ENCODE peak calls at places on chromosomes 1 and 21, in four cellular contexts. J is DND-41, L is mesenchymal stem cell, Z is PC-9. S is an unnamed sample.

GRCh38 chr1:198741744-198742143 is 102.9 kb downstream of the PTPRC start:
- DNase-seq in J (no peak), L (no peak), Z (no peak), S (no peak)

GRCh38 chr21:14284439-14284838 is 68.5 kb downstream of the RBM11 start:
- DNase-seq in J (no peak), L (no peak), Z (no peak), S (no peak)

GRCh38 chr1:235225299-235225698 is 64.2 kb upstream of the RBM34 start:
- DNase-seq in J (no peak), L (no peak), Z (no peak), S (no peak)

GRCh38 chr1:214636436-214636835 is 33.4 kb downstream of the CENPF start:
- DNase-seq in J (no peak), L (no peak), Z (no peak), S (no peak)

GRCh38 chr1:167683641-167684502 is 37.9 kb upstream of the MPZL1 start:
- DNase-seq in J (no peak), L (peak; percentile 61), Z (no peak), S (no peak)

GRCh38 chr1:200429221-200429751 is 19.4 kb upstream of the ZNF281 start:
- DNase-seq in J (no peak), L (peak; percentile 69), Z (no peak), S (no peak)

GRCh38 chr1:224623743-224624333 is 7.7 kb downstream of the CNIH3 start:
- DNase-seq in J (peak; percentile 92), L (peak; percentile 98), Z (peak; percentile 48), S (peak; percentile 51)

GRCh38 chr1:2345297-2346075 is 45.9 kb downstream of the MORN1 start:
- DNase-seq in J (no peak), L (no peak), Z (no peak), S (no peak)

GRCh38 chr1:101241485-101242225 is 4.8 kb downstream of the S1PR1 start:
- DNase-seq in J (no peak), L (no peak), Z (no peak), S (no peak)

GRCh38 chr1:210074904-210075303 is 136.9 kb downstream of the SYT14 start:
- DNase-seq in J (no peak), L (no peak), Z (no peak), S (no peak)

GRCh38 chr1:160862151-160863061 is at the start of gene CD244:
- DNase-seq in J (peak; percentile 64), L (no peak), Z (peak; percentile 40), S (no peak)

GRCh38 chr1:111789666-111790316 is 34.1 kb downstream of the DDX20 start:
- DNase-seq in J (no peak), L (peak; percentile 15), Z (no peak), S (no peak)

GRCh38 chr1:169878498-169878897 is 15.2 kb downstream of the SCYL3 start:
- DNase-seq in J (no peak), L (peak; percentile 54), Z (no peak), S (no peak)

GRCh38 chr1:26758358-26758757 is 29.4 kb upstream of the PIGV start:
- DNase-seq in J (no peak), L (no peak), Z (no peak), S (no peak)

GRCh38 chr1:169146536-169147214 is 40.2 kb downstream of the ATP1B1 start:
- DNase-seq in J (no peak), L (no peak), Z (no peak), S (no peak)

GRCh38 chr1:240539031-240539430 is 72.9 kb downstream of the GREM2 start:
- DNase-seq in J (no peak), L (no peak), Z (no peak), S (no peak)

GRCh38 chr1:208043690-208044089 is 132.8 kb upstream of the CD34 start:
- DNase-seq in J (no peak), L (no peak), Z (no peak), S (no peak)

GRCh38 chr21:35204850-35205564 is 155.9 kb upstream of the RUNX1 start:
- DNase-seq in J (peak; percentile 38), L (no peak), Z (no peak), S (peak; percentile 96)

GRCh38 chr1:235898126-235898525 is 31.4 kb upstream of the LYST start:
- DNase-seq in J (no peak), L (peak; percentile 38), Z (no peak), S (no peak)

GRCh38 chr1:8197493-8198282 is 120.2 kb upstream of the SLC45A1 start:
- DNase-seq in J (no peak), L (peak; percentile 75), Z (peak; percentile 85), S (peak; percentile 94)

GRCh38 chr1:38209986-38210385 is 163.4 kb upstream of the POU3F1 start:
- DNase-seq in J (no peak), L (no peak), Z (no peak), S (no peak)

GRCh38 chr1:233085566-233085965 is 135.2 kb downstream of the NTPCR start:
- DNase-seq in J (no peak), L (no peak), Z (peak; percentile 69), S (no peak)

GRCh38 chr1:228268891-228269285 is 61.0 kb downstream of the OBSCN start:
- DNase-seq in J (no peak), L (no peak), Z (no peak), S (no peak)

GRCh38 chr1:179816196-179816960 is 61.2 kb downstream of the TOR1AIP2 start:
- DNase-seq in J (no peak), L (no peak), Z (no peak), S (peak; percentile 88)

GRCh38 chr1:177959793-177960515 is 9.9 kb downstream of the SEC16B start:
- DNase-seq in J (no peak), L (peak; percentile 36), Z (no peak), S (peak; percentile 26)

GRCh38 chr1:207847116-207847515 is 63.8 kb downstream of the CD34 start:
- DNase-seq in J (no peak), L (no peak), Z (no peak), S (peak; percentile 56)

GRCh38 chr1:184791199-184791935 is 36.7 kb upstream of the EDEM3 start:
- DNase-seq in J (no peak), L (peak; percentile 66), Z (no peak), S (peak; percentile 17)

GRCh38 chr1:53552146-53552940 is 93.1 kb downstream of the DMRTB1 start:
- DNase-seq in J (no peak), L (no peak), Z (no peak), S (no peak)

GRCh38 chr21:15094706-15095105 is 29.9 kb upstream of the NRIP1 start:
- DNase-seq in J (no peak), L (no peak), Z (no peak), S (no peak)

GRCh38 chr21:44919913-44920693 is 596 bp downstream of the ITGB2 start:
- DNase-seq in J (peak; percentile 47), L (no peak), Z (no peak), S (no peak)
- H3K4me3 ChIP-seq in J (peak overlapping the region; percentile 95), L (no peak overlapping the region), Z (no peak overlapping the region), S (no peak overlapping the region)

GRCh38 chr1:204692852-204693356 is 7.4 kb upstream of the LRRN2 start:
- DNase-seq in J (no peak), L (no peak), Z (no peak), S (no peak)

GRCh38 chr1:204697893-204698292 is 12.4 kb upstream of the LRRN2 start:
- DNase-seq in J (no peak), L (no peak), Z (no peak), S (no peak)

GRCh38 chr1:204695692-204696091 is 10.2 kb upstream of the LRRN2 start:
- DNase-seq in J (no peak), L (no peak), Z (no peak), S (no peak)

GRCh38 chr1:204694145-204694544 is 8.6 kb upstream of the LRRN2 start:
- DNase-seq in J (no peak), L (no peak), Z (no peak), S (no peak)

DNA sequence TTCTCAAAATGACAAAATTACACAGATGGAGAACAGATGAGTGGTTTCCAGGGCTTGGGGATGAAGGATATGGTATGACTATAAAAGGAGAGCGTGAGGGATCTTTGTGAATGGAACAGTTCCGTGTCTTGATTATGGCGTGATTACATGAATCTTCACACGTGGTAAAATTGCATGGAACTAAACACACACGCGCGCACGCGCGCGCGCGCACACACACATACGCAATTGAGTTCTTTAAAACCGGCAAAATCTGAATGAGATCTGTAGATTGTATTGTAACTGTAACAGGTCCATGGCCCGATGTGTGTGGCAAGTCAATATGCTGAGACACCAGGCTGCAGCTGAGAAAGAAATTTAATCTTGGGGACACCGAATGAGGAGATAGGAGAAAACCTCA is 11.1 kb upstream of the LRRN2 start:
- DNase-seq in J (no peak), L (no peak), Z (no peak), S (no peak)
- H3K4me2 ChIP-seq in J (no peak overlapping the region), L (no peak overlapping the region), Z (no peak overlapping the region), S (no peak overlapping the region)

GRCh38 chr1:174877208-174877673 is 122.5 kb upstream of the CACYBP start:
- DNase-seq in J (no peak), L (no peak), Z (no peak), S (no peak)

GRCh38 chr1:174875306-174875705 is 124.4 kb upstream of the CACYBP start:
- DNase-seq in J (no peak), L (no peak), Z (peak; percentile 95), S (no peak)

GRCh38 chr1:174872615-174873058 is 127.1 kb upstream of the CACYBP start:
- DNase-seq in J (no peak), L (peak; percentile 32), Z (peak; percentile 86), S (no peak)

GRCh38 chr1:174871886-174872285 is 127.9 kb upstream of the CACYBP start:
- DNase-seq in J (no peak), L (no peak), Z (peak; percentile 82), S (no peak)

DNA sequence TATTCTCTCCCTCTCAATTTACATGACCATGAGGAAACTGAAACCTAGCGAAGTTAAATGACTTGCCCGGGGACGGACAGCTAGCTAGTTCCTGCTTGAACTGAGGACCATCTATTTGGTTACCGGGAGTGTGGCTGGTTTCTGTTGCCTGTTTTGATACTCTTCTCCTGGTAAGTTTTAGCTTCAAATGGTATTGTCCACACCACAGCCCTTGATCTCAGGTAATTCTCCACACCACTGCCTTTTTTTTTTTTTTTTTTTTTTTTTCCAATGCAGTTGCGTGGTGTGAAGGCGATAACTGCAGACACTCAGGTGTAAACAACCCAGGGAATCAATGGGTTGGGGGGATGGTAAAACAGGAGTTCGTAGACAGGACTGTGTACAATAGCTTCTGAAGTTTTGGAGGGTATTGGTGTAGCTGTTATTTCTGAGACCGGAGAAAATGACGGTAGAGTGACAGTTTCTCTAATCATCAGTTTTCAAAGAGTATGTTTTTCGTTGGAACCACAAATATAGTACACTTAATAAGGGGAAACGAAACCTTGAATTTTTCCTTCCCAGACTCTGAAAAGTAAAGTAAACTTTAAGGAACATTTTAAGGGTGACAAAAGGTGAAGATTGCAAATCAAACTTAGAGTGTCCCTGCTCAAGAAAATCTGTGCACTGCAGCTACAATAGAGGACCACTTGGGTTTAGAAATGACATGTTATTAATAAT is 125.3 kb upstream of the CACYBP start:
- DNase-seq in J (no peak), L (peak; percentile 8), Z (peak; percentile 50), S (no peak)
- H3K4me3 ChIP-seq in J (no peak overlapping the region), L (peak overlapping the region; percentile 35), Z (peak overlapping the region; percentile 43), S (no peak overlapping the region)

GRCh38 chr1:32345289-32345827 is 9.3 kb upstream of the MARCKSL1 start:
- DNase-seq in J (no peak), L (peak; percentile 69), Z (peak; percentile 46), S (peak; percentile 56)

GRCh38 chr1:32349211-32349708 is 13.0 kb downstream of the FAM229A start:
- DNase-seq in J (no peak), L (peak; percentile 99), Z (no peak), S (peak; percentile 86)

GRCh38 chr1:32342704-32343103 is 6.7 kb upstream of the MARCKSL1 start:
- DNase-seq in J (no peak), L (no peak), Z (no peak), S (no peak)

GRCh38 chr1:32350785-32351076 is 11.6 kb downstream of the FAM229A start:
- DNase-seq in J (no peak), L (no peak), Z (no peak), S (no peak)

GRCh38 chr1:32346532-32347157 is 10.6 kb upstream of the MARCKSL1 start:
- DNase-seq in J (no peak), L (no peak), Z (no peak), S (no peak)
- H3K4me2 ChIP-seq in J (no peak overlapping the region), L (no peak overlapping the region), Z (no peak overlapping the region), S (no peak overlapping the region)

S was measured in endothelial cell of umbilical vein.